ENCODE peak calls at places on chromosomes 13 and 19, in four cellular contexts. U, H, P and R are unnamed samples.

GRCh38 chr19:13430790-13431582 is 75.3 kb downstream of the CACNA1A start:
- DNase-seq in U (peak; percentile 20), H (peak; percentile 83), P (no peak), R (peak; percentile 67)

GRCh38 chr13:100490692-100491091 is 97.9 kb downstream of the GGACT start:
- DNase-seq in U (no peak), H (no peak), P (peak; percentile 45), R (no peak)

GRCh38 chr19:11418518-11419506 is at the start of gene RGL3:
- DNase-seq in U (peak; percentile 67), H (peak; percentile 33), P (peak; percentile 58), R (no peak)

GRCh38 chr13:40440990-40441820 is 225.2 kb downstream of the FOXO1 start:
- DNase-seq in U (peak; percentile 82), H (no peak), P (peak; percentile 53), R (peak; percentile 44)

GRCh38 chr19:2478324-2478755 is 2.4 kb downstream of the GADD45B start:
- DNase-seq in U (peak; percentile 61), H (peak; percentile 53), P (peak; percentile 81), R (no peak)

GRCh38 chr13:65725001-65725400 is 1505.1 kb downstream of the PCDH9 start:
- DNase-seq in U (no peak), H (no peak), P (no peak), R (no peak)

GRCh38 chr19:47280183-47280797 is 5.6 kb downstream of the INAFM1 start:
- DNase-seq in U (no peak), H (peak; percentile 44), P (no peak), R (no peak)

GRCh38 chr19:58379276-58379675 is 1.6 kb downstream of the ZNF837 start:
- DNase-seq in U (no peak), H (no peak), P (peak; percentile 31), R (no peak)

GRCh38 chr13:102798653-102799543 is at the start of the genes BIVM and POGLUT2:
- DNase-seq in U (peak; percentile 90), H (peak; percentile 92), P (peak; percentile 92), R (peak; percentile 98)

GRCh38 chr19:37007587-37008220 is 70.5 kb upstream of the ZNF420 start:
- DNase-seq in U (peak; percentile 80), H (no peak), P (peak; percentile 59), R (peak; percentile 4)

GRCh38 chr13:92804346-92804745 is 422.3 kb upstream of the GPC6 start:
- DNase-seq in U (no peak), H (peak; percentile 51), P (no peak), R (no peak)

GRCh38 chr19:6501740-6502648 is at the start of gene TUBB4A:
- DNase-seq in U (peak; percentile 50), H (peak; percentile 17), P (no peak), R (no peak)

GRCh38 chr19:42596391-42597071 is 1.8 kb upstream of the CEACAM8 start:
- DNase-seq in U (no peak), H (peak; percentile 24), P (no peak), R (no peak)

GRCh38 chr19:19615086-19615485 is 3.4 kb downstream of the PBX4 start:
- DNase-seq in U (no peak), H (peak; percentile 80), P (no peak), R (no peak)

GRCh38 chr13:111049791-111050538 is 65.1 kb upstream of the ARHGEF7 start:
- DNase-seq in U (no peak), H (peak; percentile 35), P (no peak), R (peak; percentile 32)

GRCh38 chr19:17220207-17220758 is 5.1 kb downstream of the USE1 start:
- DNase-seq in U (no peak), H (peak; percentile 47), P (no peak), R (peak; percentile 61)

GRCh38 chr13:30504081-30504480 is 38.3 kb upstream of the HMGB1 start:
- DNase-seq in U (no peak), H (no peak), P (no peak), R (no peak)

GRCh38 chr13:60727140-60727539 is 330.1 kb downstream of the TDRD3 start:
- DNase-seq in U (no peak), H (no peak), P (no peak), R (no peak)

GRCh38 chr13:33264620-33264978 is 21.0 kb downstream of the STARD13 start:
- DNase-seq in U (no peak), H (no peak), P (peak; percentile 42), R (no peak)

GRCh38 chr19:13652810-13653590 is 111.3 kb upstream of the MRI1 start:
- DNase-seq in U (no peak), H (peak; percentile 20), P (no peak), R (no peak)

GRCh38 chr19:37251308-37252229 is 33.6 kb downstream of the ZNF383 start:
- DNase-seq in U (peak; percentile 87), H (peak; percentile 16), P (peak; percentile 81), R (peak; percentile 85)

GRCh38 chr19:53980553-53981407 is 10.7 kb upstream of the CACNG6 start:
- DNase-seq in U (no peak), H (peak; percentile 94), P (no peak), R (peak; percentile 69)

GRCh38 chr19:38173324-38174041 is 50.5 kb downstream of the DPF1 start:
- DNase-seq in U (peak; percentile 86), H (no peak), P (no peak), R (peak; percentile 97)

GRCh38 chr13:29496241-29496712 is 99.2 kb downstream of the SLC7A1 start:
- DNase-seq in U (peak; percentile 53), H (peak; percentile 41), P (no peak), R (peak; percentile 50)

DNA sequence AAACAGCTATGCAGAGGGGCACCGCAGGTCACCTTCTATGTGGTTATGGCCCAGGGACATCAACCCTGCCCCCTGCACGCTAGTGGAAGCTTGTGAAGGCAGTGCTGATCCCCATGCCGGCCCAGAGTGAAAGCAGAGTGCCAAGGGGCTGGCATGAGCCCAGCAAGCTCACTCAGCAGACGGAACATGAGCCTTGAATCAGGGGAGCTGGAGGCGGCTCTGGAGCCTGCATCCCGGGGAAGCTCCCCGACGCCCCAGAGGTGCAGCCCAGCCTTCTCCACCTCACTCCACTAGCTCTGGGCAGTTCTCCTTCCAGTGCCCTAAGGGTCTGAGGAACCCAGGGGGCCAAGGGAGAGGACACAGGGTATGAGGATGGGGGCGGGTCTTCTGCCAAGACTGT is 19.0 kb upstream of the ISYNA1 start:
- DNase-seq in U (peak; percentile 63), H (no peak), P (no peak), R (no peak)
- H3K27ac ChIP-seq in U (peak overlapping the region; percentile 71), H (no peak overlapping the region), P (no peak overlapping the region), R (peak overlapping the region; percentile 93)

GRCh38 chr13:79972066-79972569 is 368.8 kb downstream of the SPRY2 start:
- DNase-seq in U (no peak), H (no peak), P (no peak), R (no peak)

DNA sequence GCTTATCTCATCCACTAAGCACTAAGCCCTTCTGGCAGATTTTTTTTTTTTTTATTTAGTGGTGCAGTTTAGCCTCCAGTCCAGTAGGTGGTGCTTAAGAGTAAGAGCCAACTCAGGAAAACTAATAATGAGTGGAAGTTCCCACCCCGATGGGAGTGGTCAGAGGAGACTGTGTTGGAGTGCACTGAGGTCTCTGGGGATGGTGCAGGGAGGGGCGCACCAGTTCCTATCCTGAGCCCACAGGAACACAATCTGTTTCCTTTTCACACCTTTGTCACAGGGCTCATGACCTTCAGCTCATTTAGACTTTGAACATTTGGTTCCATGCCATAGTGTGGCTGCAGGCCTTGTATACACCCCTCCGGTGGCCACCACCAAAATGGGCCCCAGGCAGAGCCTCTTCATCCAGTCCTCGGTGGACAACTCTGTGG is 367.4 kb downstream of the SPRY2 start:
- DNase-seq in U (peak; percentile 45), H (no peak), P (no peak), R (no peak)
- TF ChIP-seq CTCF in U (peak; percentile 66), H (peak; percentile 57), P (no peak), R (peak; percentile 15)

DNA sequence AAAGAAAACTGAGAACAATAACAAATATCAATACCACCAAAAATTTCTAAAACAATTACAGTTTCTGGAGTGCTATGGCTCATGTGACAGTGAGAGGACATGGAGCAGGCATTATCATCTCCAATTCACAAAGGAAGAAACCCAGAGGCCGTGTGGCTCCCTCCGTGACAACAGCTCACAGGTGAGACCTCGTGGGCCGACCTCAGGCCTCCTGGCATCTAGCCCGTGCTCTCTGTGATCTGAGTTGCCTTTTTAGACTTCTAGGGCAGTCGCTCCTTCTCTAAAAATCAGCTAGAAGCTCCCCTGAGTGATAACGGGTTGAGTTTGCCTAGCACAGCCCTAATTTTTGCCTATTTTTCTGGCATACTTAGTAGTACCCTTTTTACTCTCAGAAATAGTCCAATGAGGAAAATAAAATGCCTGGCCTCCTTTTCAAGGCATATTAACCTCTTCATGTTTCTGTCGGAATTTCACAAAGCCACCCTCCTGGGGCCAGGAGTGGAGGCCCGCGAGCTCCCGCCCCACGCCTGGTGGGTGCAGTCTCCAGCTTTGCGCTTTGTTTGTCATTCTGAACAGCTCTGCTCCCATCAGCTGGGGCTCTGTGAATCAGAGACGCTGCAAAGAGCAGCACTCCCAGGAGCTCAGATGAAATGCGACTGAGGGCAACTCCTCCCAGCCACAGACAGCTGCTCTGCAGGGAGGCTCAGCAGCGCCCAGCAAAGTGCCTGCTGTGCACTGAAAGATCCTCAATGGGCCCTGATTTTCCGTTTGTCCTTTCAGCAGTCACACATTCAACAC is 292.5 kb downstream of the UQCRFS1 start:
- DNase-seq in U (no peak), H (no peak), P (no peak), R (no peak)
- H3K27ac ChIP-seq in U (no peak overlapping the region), H (no peak overlapping the region), P (no peak overlapping the region), R (no peak overlapping the region)

GRCh38 chr19:35216833-35217707 is 11.5 kb downstream of the FAM187B start:
- DNase-seq in U (no peak), H (peak; percentile 15), P (no peak), R (no peak)
- TF ChIP-seq CTCF in U (no peak), H (no peak), P (no peak), R (no peak)

GRCh38 chr13:48626077-48626449 is 27.7 kb upstream of the CYSLTR2 start:
- DNase-seq in U (no peak), H (no peak), P (no peak), R (no peak)
- H3K27ac ChIP-seq in U (peak overlapping the region; percentile 88), H (no peak overlapping the region), P (no peak overlapping the region), R (no peak overlapping the region)

GRCh38 chr13:27794075-27794691 is 1.9 kb downstream of the GSX1 start:
- DNase-seq in U (no peak), H (no peak), P (no peak), R (no peak)

GRCh38 chr13:27795718-27796019 is 3.4 kb downstream of the GSX1 start:
- DNase-seq in U (no peak), H (no peak), P (no peak), R (no peak)

GRCh38 chr13:27796544-27797227 is 4.4 kb downstream of the GSX1 start:
- DNase-seq in U (no peak), H (no peak), P (no peak), R (no peak)

GRCh38 chr13:27794921-27795717 is 2.8 kb downstream of the GSX1 start:
- DNase-seq in U (no peak), H (no peak), P (no peak), R (no peak)

GRCh38 chr13:27797228-27797624 is 4.9 kb downstream of the GSX1 start:
- DNase-seq in U (no peak), H (peak; percentile 32), P (no peak), R (peak; percentile 22)
- TF ChIP-seq CTCF in U (no peak), H (peak; percentile 33), P (no peak), R (no peak)

DNA sequence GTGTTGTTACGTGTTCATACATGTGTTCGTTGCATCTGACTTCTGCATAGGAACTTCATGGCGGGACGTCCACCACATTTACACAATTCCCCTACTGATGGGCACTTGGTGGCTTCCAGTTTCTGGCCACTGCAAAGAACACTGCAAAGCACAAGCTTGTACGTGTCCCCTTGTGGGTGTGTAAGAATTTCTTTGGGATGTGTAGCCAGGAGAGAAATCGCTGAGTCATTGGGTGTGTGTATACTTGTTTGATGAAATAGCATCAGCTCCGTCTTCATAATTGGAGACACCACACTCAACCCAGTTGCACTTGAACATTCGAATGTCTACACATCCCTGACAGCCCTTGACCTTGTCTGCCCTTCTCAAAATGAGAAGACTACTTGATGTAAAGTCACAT is 19.2 kb downstream of the KLK5 start:
- DNase-seq in U (no peak), H (peak; percentile 96), P (no peak), R (peak; percentile 53)
- H3K27ac ChIP-seq in U (no peak overlapping the region), H (peak overlapping the region; percentile 88), P (no peak overlapping the region), R (peak overlapping the region; percentile 70)